ENCODE peak calls at places on chromosomes 13 and 19, in five cellular contexts. One of them, this sample, is unnamed.

GRCh38 chr19:42497492-42498226 is 30.6 kb downstream of the CEACAM1 start:
- DNase-seq in IMR-90: no peak
- DNase-seq in head of caudate nucleus: no peak
- DNase-seq in PC-3: no peak
- DNase-seq in activated CD4-positive, alpha-beta T cell treated with anti-CD3 and anti-CD28 coated beads, Interleukin-2, amount 50 U/mL, for 1 hour: no peak
- DNase-seq in this sample: no peak

GRCh38 chr13:110239280-110240120 is 67.5 kb downstream of the COL4A1 start:
- DNase-seq in IMR-90: no peak
- DNase-seq in head of caudate nucleus: no peak
- DNase-seq in PC-3: no peak
- DNase-seq in activated CD4-positive, alpha-beta T cell treated with anti-CD3 and anti-CD28 coated beads, Interleukin-2, amount 50 U/mL, for 1 hour: no peak
- DNase-seq in this sample: no peak

GRCh38 chr19:11560404-11560988 is 1.5 kb upstream of the ELOF1 start:
- DNase-seq in IMR-90: peak
- DNase-seq in head of caudate nucleus: peak
- DNase-seq in PC-3: peak
- DNase-seq in activated CD4-positive, alpha-beta T cell treated with anti-CD3 and anti-CD28 coated beads, Interleukin-2, amount 50 U/mL, for 1 hour: peak
- DNase-seq in this sample: peak

GRCh38 chr13:111204438-111205177 is 89.5 kb downstream of the ARHGEF7 start:
- DNase-seq in IMR-90: peak
- DNase-seq in head of caudate nucleus: no peak
- DNase-seq in PC-3: no peak
- DNase-seq in activated CD4-positive, alpha-beta T cell treated with anti-CD3 and anti-CD28 coated beads, Interleukin-2, amount 50 U/mL, for 1 hour: no peak
- DNase-seq in this sample: peak

GRCh38 chr19:58349590-58349989 is 3.7 kb downstream of the A1BG start:
- DNase-seq in IMR-90: no peak
- DNase-seq in head of caudate nucleus: no peak
- DNase-seq in PC-3: no peak
- DNase-seq in activated CD4-positive, alpha-beta T cell treated with anti-CD3 and anti-CD28 coated beads, Interleukin-2, amount 50 U/mL, for 1 hour: no peak
- DNase-seq in this sample: no peak

GRCh38 chr19:3479819-3480215 is 508 bp downstream of the SMIM24 start:
- DNase-seq in IMR-90: no peak
- DNase-seq in head of caudate nucleus: no peak
- DNase-seq in PC-3: no peak
- DNase-seq in activated CD4-positive, alpha-beta T cell treated with anti-CD3 and anti-CD28 coated beads, Interleukin-2, amount 50 U/mL, for 1 hour: peak
- DNase-seq in this sample: peak

GRCh38 chr19:5536337-5536894 is 31.3 kb downstream of the TINCR start:
- DNase-seq in IMR-90: peak
- DNase-seq in head of caudate nucleus: peak
- DNase-seq in PC-3: peak
- DNase-seq in activated CD4-positive, alpha-beta T cell treated with anti-CD3 and anti-CD28 coated beads, Interleukin-2, amount 50 U/mL, for 1 hour: no peak
- DNase-seq in this sample: peak

GRCh38 chr19:10061717-10062310 is 24.3 kb upstream of the SHFL start:
- DNase-seq in IMR-90: no peak
- DNase-seq in head of caudate nucleus: no peak
- DNase-seq in PC-3: no peak
- DNase-seq in activated CD4-positive, alpha-beta T cell treated with anti-CD3 and anti-CD28 coated beads, Interleukin-2, amount 50 U/mL, for 1 hour: no peak
- DNase-seq in this sample: peak

GRCh38 chr13:51261610-51262249 is 39.5 kb downstream of the FAM124A start:
- DNase-seq in IMR-90: no peak
- DNase-seq in head of caudate nucleus: no peak
- DNase-seq in PC-3: no peak
- DNase-seq in activated CD4-positive, alpha-beta T cell treated with anti-CD3 and anti-CD28 coated beads, Interleukin-2, amount 50 U/mL, for 1 hour: no peak
- DNase-seq in this sample: no peak

GRCh38 chr19:17125728-17126677 is 50.4 kb downstream of the MYO9B start:
- DNase-seq in IMR-90: peak
- DNase-seq in head of caudate nucleus: peak
- DNase-seq in PC-3: no peak
- DNase-seq in activated CD4-positive, alpha-beta T cell treated with anti-CD3 and anti-CD28 coated beads, Interleukin-2, amount 50 U/mL, for 1 hour: peak
- DNase-seq in this sample: no peak

This sample was measured in WTC11.